ENCODE peak calls at places on chromosomes 12 and 14, in nine cellular contexts. One of them, this sample, is unnamed.

GRCh38 chr12:108570743-108571603 is 8.6 kb downstream of the ISCU start:
- DNase-seq in fibroblast of lung: peak; percentile 82
- DNase-seq in BJ: no peak
- DNase-seq in HCT116: peak; percentile 28
- DNase-seq in coronary artery: no peak
- DNase-seq in left lung: no peak
- DNase-seq in thyroid gland: no peak
- DNase-seq in cardiac muscle cell: peak; percentile 75
- DNase-seq in fibroblast of pulmonary artery: peak; percentile 73
- DNase-seq in this sample: peak; percentile 75

GRCh38 chr12:47754881-47755280 is 3.8 kb downstream of the RAPGEF3 start:
- DNase-seq in fibroblast of lung: no peak
- DNase-seq in BJ: no peak
- DNase-seq in HCT116: no peak
- DNase-seq in coronary artery: no peak
- DNase-seq in left lung: peak; percentile 78
- DNase-seq in thyroid gland: peak; percentile 91
- DNase-seq in cardiac muscle cell: no peak
- DNase-seq in fibroblast of pulmonary artery: no peak
- DNase-seq in this sample: no peak

GRCh38 chr12:67482751-67483661 is 165.5 kb upstream of the DYRK2 start:
- DNase-seq in fibroblast of lung: peak; percentile 41
- DNase-seq in BJ: peak; percentile 39
- DNase-seq in HCT116: no peak
- DNase-seq in coronary artery: no peak
- DNase-seq in left lung: peak; percentile 62
- DNase-seq in thyroid gland: peak; percentile 51
- DNase-seq in cardiac muscle cell: peak; percentile 74
- DNase-seq in fibroblast of pulmonary artery: peak; percentile 45
- DNase-seq in this sample: peak; percentile 82

GRCh38 chr14:21109377-21110260 is 8.8 kb downstream of the TMEM253 start:
- DNase-seq in fibroblast of lung: no peak
- DNase-seq in BJ: no peak
- DNase-seq in HCT116: no peak
- DNase-seq in coronary artery: no peak
- DNase-seq in left lung: no peak
- DNase-seq in thyroid gland: no peak
- DNase-seq in cardiac muscle cell: no peak
- DNase-seq in fibroblast of pulmonary artery: no peak
- DNase-seq in this sample: no peak

GRCh38 chr12:117050060-117050459 is 49.2 kb downstream of the TESC start:
- DNase-seq in fibroblast of lung: no peak
- DNase-seq in BJ: no peak
- DNase-seq in HCT116: no peak
- DNase-seq in coronary artery: no peak
- DNase-seq in left lung: no peak
- DNase-seq in thyroid gland: no peak
- DNase-seq in cardiac muscle cell: no peak
- DNase-seq in fibroblast of pulmonary artery: no peak
- DNase-seq in this sample: no peak

GRCh38 chr14:88749139-88749538 is 43.6 kb downstream of the EML5 start:
- DNase-seq in fibroblast of lung: no peak
- DNase-seq in BJ: no peak
- DNase-seq in HCT116: no peak
- DNase-seq in coronary artery: no peak
- DNase-seq in left lung: no peak
- DNase-seq in thyroid gland: no peak
- DNase-seq in cardiac muscle cell: no peak
- DNase-seq in fibroblast of pulmonary artery: no peak
- DNase-seq in this sample: no peak

GRCh38 chr14:104460920-104461651 is 118.5 kb upstream of the C14orf180 start:
- DNase-seq in fibroblast of lung: no peak
- DNase-seq in BJ: no peak
- DNase-seq in HCT116: no peak
- DNase-seq in coronary artery: peak; percentile 66
- DNase-seq in left lung: no peak
- DNase-seq in thyroid gland: no peak
- DNase-seq in cardiac muscle cell: peak; percentile 9
- DNase-seq in fibroblast of pulmonary artery: no peak
- DNase-seq in this sample: no peak

GRCh38 chr14:34926552-34926951 is 51.4 kb upstream of the BAZ1A start:
- DNase-seq in fibroblast of lung: peak; percentile 14
- DNase-seq in BJ: no peak
- DNase-seq in HCT116: no peak
- DNase-seq in coronary artery: no peak
- DNase-seq in left lung: no peak
- DNase-seq in thyroid gland: no peak
- DNase-seq in cardiac muscle cell: peak; percentile 59
- DNase-seq in fibroblast of pulmonary artery: peak; percentile 63
- DNase-seq in this sample: no peak

GRCh38 chr14:104390941-104391901 is 188.3 kb upstream of the C14orf180 start:
- DNase-seq in fibroblast of lung: no peak
- DNase-seq in BJ: no peak
- DNase-seq in HCT116: no peak
- DNase-seq in coronary artery: peak; percentile 46
- DNase-seq in left lung: peak; percentile 24
- DNase-seq in thyroid gland: no peak
- DNase-seq in cardiac muscle cell: no peak
- DNase-seq in fibroblast of pulmonary artery: no peak
- DNase-seq in this sample: no peak

GRCh38 chr12:92735131-92735721 is 32.4 kb downstream of the PLEKHG7 start:
- DNase-seq in fibroblast of lung: peak; percentile 98
- DNase-seq in BJ: peak; percentile 87
- DNase-seq in HCT116: no peak
- DNase-seq in coronary artery: no peak
- DNase-seq in left lung: no peak
- DNase-seq in thyroid gland: peak; percentile 3
- DNase-seq in cardiac muscle cell: peak; percentile 96
- DNase-seq in fibroblast of pulmonary artery: peak; percentile 97
- DNase-seq in this sample: peak; percentile 95

GRCh38 chr14:99320105-99320572 is 48.1 kb upstream of the BCL11B start:
- DNase-seq in fibroblast of lung: peak; percentile 16
- DNase-seq in BJ: no peak
- DNase-seq in HCT116: peak; percentile 21
- DNase-seq in coronary artery: peak; percentile 52
- DNase-seq in left lung: no peak
- DNase-seq in thyroid gland: peak; percentile 50
- DNase-seq in cardiac muscle cell: peak; percentile 38
- DNase-seq in fibroblast of pulmonary artery: peak; percentile 22
- DNase-seq in this sample: peak; percentile 24

GRCh38 chr14:104385189-104386135 is 194.1 kb upstream of the C14orf180 start:
- DNase-seq in fibroblast of lung: no peak
- DNase-seq in BJ: no peak
- DNase-seq in HCT116: no peak
- DNase-seq in coronary artery: peak; percentile 67
- DNase-seq in left lung: peak; percentile 22
- DNase-seq in thyroid gland: no peak
- DNase-seq in cardiac muscle cell: no peak
- DNase-seq in fibroblast of pulmonary artery: no peak
- DNase-seq in this sample: no peak

GRCh38 chr14:23930742-23931141 is 22.8 kb upstream of the DHRS4 start:
- DNase-seq in fibroblast of lung: no peak
- DNase-seq in BJ: no peak
- DNase-seq in HCT116: no peak
- DNase-seq in coronary artery: no peak
- DNase-seq in left lung: no peak
- DNase-seq in thyroid gland: no peak
- DNase-seq in cardiac muscle cell: peak; percentile 84
- DNase-seq in fibroblast of pulmonary artery: peak; percentile 69
- DNase-seq in this sample: peak; percentile 76

GRCh38 chr14:59619071-59619470 is 42.5 kb upstream of the CCDC175 start:
- DNase-seq in fibroblast of lung: no peak
- DNase-seq in BJ: no peak
- DNase-seq in HCT116: no peak
- DNase-seq in coronary artery: no peak
- DNase-seq in left lung: no peak
- DNase-seq in thyroid gland: no peak
- DNase-seq in cardiac muscle cell: no peak
- DNase-seq in fibroblast of pulmonary artery: no peak
- DNase-seq in this sample: no peak

GRCh38 chr14:93527076-93527692 is 96.4 kb downstream of the UNC79 start:
- DNase-seq in fibroblast of lung: no peak
- DNase-seq in BJ: no peak
- DNase-seq in HCT116: no peak
- DNase-seq in coronary artery: no peak
- DNase-seq in left lung: no peak
- DNase-seq in thyroid gland: peak; percentile 5
- DNase-seq in cardiac muscle cell: no peak
- DNase-seq in fibroblast of pulmonary artery: no peak
- DNase-seq in this sample: peak; percentile 15

GRCh38 chr14:35835208-35835982 is 9.3 kb downstream of the BRMS1L start:
- DNase-seq in fibroblast of lung: no peak
- DNase-seq in BJ: no peak
- DNase-seq in HCT116: no peak
- DNase-seq in coronary artery: no peak
- DNase-seq in left lung: no peak
- DNase-seq in thyroid gland: no peak
- DNase-seq in cardiac muscle cell: no peak
- DNase-seq in fibroblast of pulmonary artery: no peak
- DNase-seq in this sample: no peak

GRCh38 chr14:97442363-97442762 is 645.2 kb downstream of the VRK1 start:
- DNase-seq in fibroblast of lung: no peak
- DNase-seq in BJ: no peak
- DNase-seq in HCT116: no peak
- DNase-seq in coronary artery: no peak
- DNase-seq in left lung: no peak
- DNase-seq in thyroid gland: no peak
- DNase-seq in cardiac muscle cell: no peak
- DNase-seq in fibroblast of pulmonary artery: no peak
- DNase-seq in this sample: no peak

GRCh38 chr14:97445367-97445766 is 648.2 kb downstream of the VRK1 start:
- DNase-seq in fibroblast of lung: no peak
- DNase-seq in BJ: no peak
- DNase-seq in HCT116: no peak
- DNase-seq in coronary artery: no peak
- DNase-seq in left lung: no peak
- DNase-seq in thyroid gland: no peak
- DNase-seq in cardiac muscle cell: no peak
- DNase-seq in fibroblast of pulmonary artery: no peak
- DNase-seq in this sample: no peak

GRCh38 chr14:97444248-97444647 is 647.1 kb downstream of the VRK1 start:
- DNase-seq in fibroblast of lung: no peak
- DNase-seq in BJ: no peak
- DNase-seq in HCT116: no peak
- DNase-seq in coronary artery: no peak
- DNase-seq in left lung: no peak
- DNase-seq in thyroid gland: no peak
- DNase-seq in cardiac muscle cell: no peak
- DNase-seq in fibroblast of pulmonary artery: no peak
- DNase-seq in this sample: no peak

GRCh38 chr14:97443412-97443811 is 646.2 kb downstream of the VRK1 start:
- DNase-seq in fibroblast of lung: no peak
- DNase-seq in BJ: no peak
- DNase-seq in HCT116: no peak
- DNase-seq in coronary artery: no peak
- DNase-seq in left lung: no peak
- DNase-seq in thyroid gland: no peak
- DNase-seq in cardiac muscle cell: no peak
- DNase-seq in fibroblast of pulmonary artery: no peak
- DNase-seq in this sample: no peak

DNA sequence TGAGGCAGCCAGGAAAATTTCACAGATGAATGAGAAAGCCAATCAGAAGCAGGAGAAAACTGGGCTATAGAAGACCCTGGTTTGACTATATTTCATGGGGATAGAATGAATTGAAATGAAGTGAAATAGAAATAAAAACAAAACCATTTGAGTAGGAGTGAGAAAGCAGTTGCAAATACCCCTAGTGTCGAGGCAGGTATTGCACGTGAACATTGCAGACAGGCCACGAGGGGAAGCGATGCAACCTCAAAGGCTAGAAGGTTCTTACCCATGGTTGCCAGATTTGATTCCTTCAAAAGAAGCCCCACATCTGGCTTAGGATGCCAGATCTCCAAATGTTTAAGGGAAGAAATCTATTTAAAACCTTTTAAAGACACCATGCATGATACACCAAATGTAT is 648.9 kb downstream of the VRK1 start:
- DNase-seq in fibroblast of lung: no peak
- DNase-seq in BJ: no peak
- DNase-seq in HCT116: no peak
- DNase-seq in coronary artery: no peak
- DNase-seq in left lung: no peak
- DNase-seq in thyroid gland: no peak
- DNase-seq in cardiac muscle cell: no peak
- DNase-seq in fibroblast of pulmonary artery: no peak
- DNase-seq in this sample: no peak
- TF ChIP-seq CTCF in fibroblast of lung: no peak
- TF ChIP-seq CTCF in BJ: no peak
- TF ChIP-seq CTCF in HCT116: peak; percentile 24
- TF ChIP-seq CTCF in coronary artery: no peak
- TF ChIP-seq CTCF in left lung: no peak
- TF ChIP-seq CTCF in thyroid gland: no peak
- TF ChIP-seq CTCF in cardiac muscle cell: no peak
- TF ChIP-seq CTCF in fibroblast of pulmonary artery: no peak
- TF ChIP-seq CTCF in this sample: no peak

GRCh38 chr12:4412462-4412861 is 33.0 kb upstream of the FGF23 start:
- DNase-seq in fibroblast of lung: no peak
- DNase-seq in BJ: no peak
- DNase-seq in HCT116: no peak
- DNase-seq in coronary artery: no peak
- DNase-seq in left lung: no peak
- DNase-seq in thyroid gland: no peak
- DNase-seq in cardiac muscle cell: no peak
- DNase-seq in fibroblast of pulmonary artery: no peak
- DNase-seq in this sample: peak; percentile 15
- H3K4me3 ChIP-seq in fibroblast of lung: no peak overlapping the region
- H3K4me3 ChIP-seq in BJ: no peak overlapping the region
- H3K4me3 ChIP-seq in HCT116: no peak overlapping the region
- H3K4me3 ChIP-seq in coronary artery: no peak overlapping the region
- H3K4me3 ChIP-seq in left lung: no peak overlapping the region
- H3K4me3 ChIP-seq in thyroid gland: no peak overlapping the region
- H3K4me3 ChIP-seq in cardiac muscle cell: no peak overlapping the region
- H3K4me3 ChIP-seq in fibroblast of pulmonary artery: no peak overlapping the region
- H3K4me3 ChIP-seq in this sample: no peak overlapping the region

DNA sequence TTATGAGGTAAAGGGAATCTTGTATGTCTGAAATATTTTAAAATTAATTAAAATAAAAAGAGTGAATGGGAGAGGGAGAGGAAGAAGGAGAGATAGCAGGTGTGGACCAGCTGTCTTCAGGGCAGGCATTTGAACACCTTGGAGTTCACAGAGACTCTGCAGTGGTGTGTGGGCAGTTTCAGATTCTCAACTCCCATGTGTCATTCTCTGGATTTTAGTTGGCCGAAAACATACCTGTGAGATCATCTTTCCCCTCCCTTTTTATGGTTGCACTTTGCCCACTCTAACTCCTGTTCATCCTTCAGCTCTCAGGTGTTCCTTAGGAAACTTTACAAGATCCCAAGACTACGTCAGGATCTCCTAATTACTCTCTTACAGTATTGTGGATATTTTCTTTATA is 108.1 kb downstream of the ERC1 start:
- DNase-seq in fibroblast of lung: no peak
- DNase-seq in BJ: no peak
- DNase-seq in HCT116: no peak
- DNase-seq in coronary artery: no peak
- DNase-seq in left lung: no peak
- DNase-seq in thyroid gland: no peak
- DNase-seq in cardiac muscle cell: no peak
- DNase-seq in fibroblast of pulmonary artery: no peak
- DNase-seq in this sample: no peak
- TF ChIP-seq CTCF in fibroblast of lung: no peak
- TF ChIP-seq CTCF in BJ: no peak
- TF ChIP-seq CTCF in HCT116: no peak
- TF ChIP-seq CTCF in coronary artery: no peak
- TF ChIP-seq CTCF in left lung: no peak
- TF ChIP-seq CTCF in thyroid gland: no peak
- TF ChIP-seq CTCF in cardiac muscle cell: no peak
- TF ChIP-seq CTCF in fibroblast of pulmonary artery: no peak
- TF ChIP-seq CTCF in this sample: no peak

GRCh38 chr14:36967892-36968555 is 204.4 kb downstream of the SLC25A21 start:
- DNase-seq in fibroblast of lung: no peak
- DNase-seq in BJ: no peak
- DNase-seq in HCT116: no peak
- DNase-seq in coronary artery: no peak
- DNase-seq in left lung: no peak
- DNase-seq in thyroid gland: no peak
- DNase-seq in cardiac muscle cell: no peak
- DNase-seq in fibroblast of pulmonary artery: no peak
- DNase-seq in this sample: no peak
- H3K4me3 ChIP-seq in fibroblast of lung: no peak overlapping the region
- H3K4me3 ChIP-seq in BJ: no peak overlapping the region
- H3K4me3 ChIP-seq in HCT116: no peak overlapping the region
- H3K4me3 ChIP-seq in coronary artery: no peak overlapping the region
- H3K4me3 ChIP-seq in left lung: no peak overlapping the region
- H3K4me3 ChIP-seq in thyroid gland: no peak overlapping the region
- H3K4me3 ChIP-seq in cardiac muscle cell: no peak overlapping the region
- H3K4me3 ChIP-seq in fibroblast of pulmonary artery: no peak overlapping the region
- H3K4me3 ChIP-seq in this sample: no peak overlapping the region

This sample was measured in AG10803.